ENCODE peak calls at places on chromosome 22, in six cellular contexts. One of them, this sample, is unnamed.

GRCh38 chr22:17250380-17251129 is 31.3 kb upstream of the ADA2 start:
- DNase-seq in PC-3: no peak
- DNase-seq in SJSA1: no peak
- DNase-seq in RWPE1: no peak
- DNase-seq in OCI-LY7: no peak
- DNase-seq in cardiac muscle cell: no peak
- DNase-seq in this sample: no peak

GRCh38 chr22:37999640-38000272 is 15.4 kb upstream of the SOX10 start:
- DNase-seq in cardiac muscle cell: peak; percentile 69
- DNase-seq in OCI-LY7: peak; percentile 4
- DNase-seq in SJSA1: no peak
- DNase-seq in RWPE1: peak; percentile 91
- DNase-seq in PC-3: peak; percentile 83
- DNase-seq in this sample: peak; percentile 96

GRCh38 chr22:36773935-36774334 is 2.0 kb downstream of the IFT27 start:
- DNase-seq in OCI-LY7: peak; percentile 31
- DNase-seq in PC-3: peak; percentile 66
- DNase-seq in cardiac muscle cell: peak; percentile 57
- DNase-seq in RWPE1: no peak
- DNase-seq in SJSA1: no peak
- DNase-seq in this sample: peak; percentile 31

GRCh38 chr22:38837414-38837813 is 6.4 kb downstream of the NPTXR start:
- DNase-seq in PC-3: no peak
- DNase-seq in RWPE1: no peak
- DNase-seq in OCI-LY7: no peak
- DNase-seq in cardiac muscle cell: no peak
- DNase-seq in SJSA1: no peak
- DNase-seq in this sample: no peak

GRCh38 chr22:20981787-20982562 is at the start of gene LZTR1:
- DNase-seq in SJSA1: peak; percentile 81
- DNase-seq in RWPE1: peak; percentile 66
- DNase-seq in PC-3: peak; percentile 67
- DNase-seq in cardiac muscle cell: peak; percentile 87
- DNase-seq in OCI-LY7: peak; percentile 87
- DNase-seq in this sample: peak; percentile 83

GRCh38 chr22:43840431-43840830 is 21.9 kb downstream of the SULT4A1 start:
- DNase-seq in PC-3: no peak
- DNase-seq in OCI-LY7: no peak
- DNase-seq in RWPE1: no peak
- DNase-seq in SJSA1: no peak
- DNase-seq in cardiac muscle cell: no peak
- DNase-seq in this sample: no peak

GRCh38 chr22:29691636-29692326 is 28.0 kb upstream of the CABP7 start:
- DNase-seq in RWPE1: no peak
- DNase-seq in OCI-LY7: no peak
- DNase-seq in SJSA1: no peak
- DNase-seq in PC-3: no peak
- DNase-seq in cardiac muscle cell: no peak
- DNase-seq in this sample: no peak

GRCh38 chr22:25477358-25477757 is 87.1 kb upstream of the GRK3 start:
- DNase-seq in OCI-LY7: no peak
- DNase-seq in SJSA1: no peak
- DNase-seq in PC-3: no peak
- DNase-seq in RWPE1: no peak
- DNase-seq in cardiac muscle cell: no peak
- DNase-seq in this sample: no peak

GRCh38 chr22:44569516-44569915 is 71.5 kb upstream of the RTL6 start:
- DNase-seq in PC-3: no peak
- DNase-seq in SJSA1: no peak
- DNase-seq in RWPE1: no peak
- DNase-seq in cardiac muscle cell: no peak
- DNase-seq in OCI-LY7: no peak
- DNase-seq in this sample: no peak

GRCh38 chr22:37234736-37235711 is 9.0 kb downstream of the RAC2 start:
- DNase-seq in SJSA1: no peak
- DNase-seq in RWPE1: no peak
- DNase-seq in cardiac muscle cell: no peak
- DNase-seq in PC-3: no peak
- DNase-seq in OCI-LY7: peak; percentile 54
- DNase-seq in this sample: no peak

GRCh38 chr22:21725956-21726649 is 9.5 kb downstream of the YPEL1 start:
- DNase-seq in SJSA1: no peak
- DNase-seq in cardiac muscle cell: no peak
- DNase-seq in PC-3: no peak
- DNase-seq in RWPE1: no peak
- DNase-seq in OCI-LY7: no peak
- DNase-seq in this sample: no peak

GRCh38 chr22:50425179-50425916 is 49.5 kb downstream of the SBF1 start:
- DNase-seq in PC-3: no peak
- DNase-seq in SJSA1: no peak
- DNase-seq in OCI-LY7: no peak
- DNase-seq in cardiac muscle cell: no peak
- DNase-seq in RWPE1: no peak
- DNase-seq in this sample: no peak

GRCh38 chr22:29503811-29504372 is 23.9 kb downstream of the NEFH start:
- DNase-seq in SJSA1: peak; percentile 55
- DNase-seq in RWPE1: no peak
- DNase-seq in cardiac muscle cell: peak; percentile 85
- DNase-seq in PC-3: peak; percentile 17
- DNase-seq in OCI-LY7: no peak
- DNase-seq in this sample: no peak

GRCh38 chr22:24566899-24567511 is 11.2 kb downstream of the SNRPD3 start:
- DNase-seq in OCI-LY7: no peak
- DNase-seq in PC-3: no peak
- DNase-seq in RWPE1: no peak
- DNase-seq in SJSA1: no peak
- DNase-seq in cardiac muscle cell: peak; percentile 18
- DNase-seq in this sample: no peak

GRCh38 chr22:35540600-35541253 is at the start of gene RASD2:
- DNase-seq in cardiac muscle cell: peak; percentile 31
- DNase-seq in RWPE1: peak; percentile 8
- DNase-seq in SJSA1: no peak
- DNase-seq in PC-3: peak; percentile 20
- DNase-seq in OCI-LY7: peak; percentile 31
- DNase-seq in this sample: peak; percentile 40

GRCh38 chr22:27748355-27749168 is 53.0 kb downstream of the MN1 start:
- DNase-seq in SJSA1: no peak
- DNase-seq in PC-3: no peak
- DNase-seq in OCI-LY7: no peak
- DNase-seq in cardiac muscle cell: peak; percentile 81
- DNase-seq in RWPE1: peak; percentile 42
- DNase-seq in this sample: peak; percentile 76

GRCh38 chr22:34645375-34645774 is 420.6 kb upstream of the ISX start:
- DNase-seq in SJSA1: no peak
- DNase-seq in PC-3: no peak
- DNase-seq in OCI-LY7: no peak
- DNase-seq in RWPE1: no peak
- DNase-seq in cardiac muscle cell: no peak
- DNase-seq in this sample: no peak

GRCh38 chr22:25167834-25168601 is 31.6 kb upstream of the CRYBB3 start:
- DNase-seq in PC-3: no peak
- DNase-seq in cardiac muscle cell: no peak
- DNase-seq in OCI-LY7: no peak
- DNase-seq in RWPE1: no peak
- DNase-seq in SJSA1: no peak
- DNase-seq in this sample: no peak

GRCh38 chr22:42680648-42681047 is 31.5 kb upstream of the CYB5R3 start:
- DNase-seq in PC-3: peak; percentile 96
- DNase-seq in OCI-LY7: no peak
- DNase-seq in SJSA1: peak; percentile 91
- DNase-seq in RWPE1: peak; percentile 86
- DNase-seq in cardiac muscle cell: peak; percentile 94
- DNase-seq in this sample: peak; percentile 95

GRCh38 chr22:44491666-44492405 is 6.2 kb downstream of the RTL6 start:
- DNase-seq in cardiac muscle cell: no peak
- DNase-seq in RWPE1: no peak
- DNase-seq in SJSA1: no peak
- DNase-seq in PC-3: no peak
- DNase-seq in OCI-LY7: no peak
- DNase-seq in this sample: no peak

GRCh38 chr22:40294696-40295095 is 51.6 kb upstream of the ADSL start:
- DNase-seq in RWPE1: no peak
- DNase-seq in OCI-LY7: no peak
- DNase-seq in PC-3: no peak
- DNase-seq in cardiac muscle cell: no peak
- DNase-seq in SJSA1: no peak
- DNase-seq in this sample: no peak

GRCh38 chr22:40285508-40285907 is 60.8 kb upstream of the ADSL start:
- DNase-seq in RWPE1: no peak
- DNase-seq in PC-3: no peak
- DNase-seq in cardiac muscle cell: no peak
- DNase-seq in OCI-LY7: no peak
- DNase-seq in SJSA1: no peak
- DNase-seq in this sample: no peak

GRCh38 chr22:40289991-40290459 is 56.3 kb upstream of the ADSL start:
- DNase-seq in SJSA1: no peak
- DNase-seq in RWPE1: no peak
- DNase-seq in cardiac muscle cell: no peak
- DNase-seq in PC-3: no peak
- DNase-seq in OCI-LY7: no peak
- DNase-seq in this sample: peak; percentile 29
- H3K27ac ChIP-seq in SJSA1: no peak overlapping the region
- H3K27ac ChIP-seq in RWPE1: peak overlapping the region; percentile 23
- H3K27ac ChIP-seq in cardiac muscle cell: no peak overlapping the region
- H3K27ac ChIP-seq in PC-3: no peak overlapping the region
- H3K27ac ChIP-seq in OCI-LY7: no peak overlapping the region
- H3K27ac ChIP-seq in this sample: peak overlapping the region; percentile 11

DNA sequence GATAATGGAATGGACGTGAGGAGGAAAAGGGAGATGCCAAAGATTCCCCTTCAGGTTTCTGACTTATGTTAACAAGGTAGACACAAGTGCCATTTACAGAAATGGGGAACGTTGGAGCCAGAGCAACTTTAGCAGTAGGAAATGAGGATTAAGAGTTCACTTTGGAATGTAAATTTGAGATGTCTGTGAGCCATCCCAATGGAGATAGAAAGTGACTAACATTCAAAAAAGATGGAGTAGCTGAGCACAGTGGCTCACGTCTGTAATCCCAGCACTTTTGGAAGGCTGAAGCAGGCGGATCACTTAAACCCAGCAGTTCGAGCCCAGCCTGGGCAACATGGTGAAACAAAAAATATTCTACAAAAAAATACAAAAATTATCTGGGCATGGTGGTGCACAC is 19.9 kb downstream of the MRTFA start:
- DNase-seq in RWPE1: no peak
- DNase-seq in OCI-LY7: no peak
- DNase-seq in cardiac muscle cell: no peak
- DNase-seq in SJSA1: no peak
- DNase-seq in PC-3: no peak
- DNase-seq in this sample: no peak
- H3K27ac ChIP-seq in RWPE1: no peak overlapping the region
- H3K27ac ChIP-seq in OCI-LY7: no peak overlapping the region
- H3K27ac ChIP-seq in cardiac muscle cell: peak overlapping the region; percentile 72
- H3K27ac ChIP-seq in SJSA1: no peak overlapping the region
- H3K27ac ChIP-seq in PC-3: no peak overlapping the region
- H3K27ac ChIP-seq in this sample: no peak overlapping the region

DNA sequence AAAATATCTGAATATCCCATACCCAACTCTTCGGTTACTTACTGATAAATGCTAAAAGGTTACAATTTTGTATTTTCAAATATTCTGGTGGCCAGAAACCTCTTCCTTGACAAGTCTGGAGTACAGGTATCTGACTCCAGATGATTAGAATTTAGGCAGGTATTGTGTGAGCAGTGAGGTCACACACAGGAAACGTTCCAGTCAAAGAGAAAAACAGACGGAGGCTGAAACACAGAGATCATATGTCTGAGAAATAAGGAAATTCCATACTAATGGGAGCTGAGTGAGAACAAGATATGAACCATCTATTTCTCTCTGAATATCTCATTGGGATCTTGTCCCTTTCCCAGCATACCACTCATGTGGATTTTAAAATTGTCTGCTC is 89.4 kb upstream of the IGLL5 start:
- DNase-seq in SJSA1: no peak
- DNase-seq in cardiac muscle cell: no peak
- DNase-seq in PC-3: no peak
- DNase-seq in OCI-LY7: no peak
- DNase-seq in RWPE1: no peak
- DNase-seq in this sample: no peak
- H3K27ac ChIP-seq in SJSA1: no peak overlapping the region
- H3K27ac ChIP-seq in cardiac muscle cell: no peak overlapping the region
- H3K27ac ChIP-seq in PC-3: no peak overlapping the region
- H3K27ac ChIP-seq in OCI-LY7: no peak overlapping the region
- H3K27ac ChIP-seq in RWPE1: no peak overlapping the region
- H3K27ac ChIP-seq in this sample: no peak overlapping the region

DNA sequence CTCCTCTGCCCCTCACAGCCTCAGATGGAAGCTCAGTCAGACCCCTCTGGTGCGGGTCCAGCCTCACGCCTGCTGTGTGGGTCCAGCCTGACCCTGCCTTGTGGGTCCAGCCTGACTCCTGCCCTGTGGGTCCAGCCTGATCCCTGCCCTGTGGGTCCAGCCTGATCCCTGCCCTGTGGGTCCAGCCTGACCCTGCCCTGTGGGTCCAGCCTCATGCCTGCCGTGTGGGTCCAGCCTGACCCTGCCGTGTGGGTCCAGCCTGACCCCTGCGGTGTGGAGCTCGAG is 445.3 kb downstream of the BRD1 start:
- DNase-seq in PC-3: no peak
- DNase-seq in OCI-LY7: no peak
- DNase-seq in RWPE1: no peak
- DNase-seq in SJSA1: no peak
- DNase-seq in cardiac muscle cell: no peak
- DNase-seq in this sample: no peak
- H3K27ac ChIP-seq in PC-3: no peak overlapping the region
- H3K27ac ChIP-seq in OCI-LY7: peak overlapping the region; percentile 100
- H3K27ac ChIP-seq in RWPE1: no peak overlapping the region
- H3K27ac ChIP-seq in SJSA1: no peak overlapping the region
- H3K27ac ChIP-seq in cardiac muscle cell: no peak overlapping the region
- H3K27ac ChIP-seq in this sample: no peak overlapping the region

DNA sequence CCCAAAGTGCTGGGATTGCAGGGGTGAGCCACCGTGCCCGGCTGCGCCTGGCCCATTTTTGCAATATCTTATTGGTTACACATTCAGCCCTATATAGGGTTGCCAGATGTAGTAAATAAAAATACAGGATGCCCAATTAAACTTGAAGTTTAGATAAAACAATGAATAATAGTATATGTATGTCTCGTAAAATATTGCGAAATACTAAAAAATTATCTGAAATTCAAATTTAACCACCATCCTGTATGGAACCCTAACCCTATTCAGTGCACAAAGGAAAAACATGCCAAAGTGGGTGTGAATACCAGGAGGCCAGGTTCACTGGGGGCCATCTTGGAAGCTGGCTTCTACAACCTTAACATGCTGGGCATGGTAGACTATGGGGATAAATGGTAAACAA is 5.2 kb upstream of the TFIP11 start:
- DNase-seq in OCI-LY7: no peak
- DNase-seq in RWPE1: no peak
- DNase-seq in PC-3: no peak
- DNase-seq in SJSA1: no peak
- DNase-seq in cardiac muscle cell: no peak
- DNase-seq in this sample: no peak
- H3K27ac ChIP-seq in OCI-LY7: no peak overlapping the region
- H3K27ac ChIP-seq in RWPE1: no peak overlapping the region
- H3K27ac ChIP-seq in PC-3: no peak overlapping the region
- H3K27ac ChIP-seq in SJSA1: no peak overlapping the region
- H3K27ac ChIP-seq in cardiac muscle cell: no peak overlapping the region
- H3K27ac ChIP-seq in this sample: no peak overlapping the region

DNA sequence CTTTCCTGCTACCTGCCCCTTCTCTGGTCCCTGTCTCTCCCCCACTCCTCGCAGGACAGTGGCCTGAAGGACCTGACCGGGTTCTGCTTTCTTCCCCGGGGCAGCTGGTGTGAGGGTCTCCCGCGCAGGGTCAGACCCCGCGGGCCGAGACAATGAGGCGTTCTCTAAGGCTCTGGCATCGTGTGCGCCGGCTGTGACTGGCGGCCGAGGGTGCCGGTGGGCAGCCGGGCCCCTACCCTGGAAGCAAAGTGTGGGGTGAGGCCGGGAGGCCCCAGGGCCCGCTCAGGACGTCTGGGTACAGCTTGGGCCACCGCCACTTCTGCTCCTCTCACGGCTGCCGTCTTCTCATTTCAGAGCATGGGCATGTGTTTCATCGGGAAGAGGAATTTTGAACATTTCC is 16.3 kb downstream of the TRMU start:
- DNase-seq in RWPE1: no peak
- DNase-seq in PC-3: no peak
- DNase-seq in SJSA1: no peak
- DNase-seq in cardiac muscle cell: no peak
- DNase-seq in OCI-LY7: no peak
- DNase-seq in this sample: no peak
- H3K27ac ChIP-seq in RWPE1: peak overlapping the region; percentile 81
- H3K27ac ChIP-seq in PC-3: no peak overlapping the region
- H3K27ac ChIP-seq in SJSA1: no peak overlapping the region
- H3K27ac ChIP-seq in cardiac muscle cell: no peak overlapping the region
- H3K27ac ChIP-seq in OCI-LY7: no peak overlapping the region
- H3K27ac ChIP-seq in this sample: no peak overlapping the region